ENCODE peak calls at places on chromosomes 12 and 14, in eight cellular contexts. E is ovary; T is NCI-H1105; V is CD8-positive, alpha-beta T cell; K is NCI-H1694 treated with DMSO at 0.1 percent for 48 hours; H is dermis blood vessel endothelial cell; Z is AG10803; D is GM04504. P is an unnamed sample.

GRCh38 chr12:41142376-41142775 is 45.7 kb upstream of the PDZRN4 start:
- DNase-seq in E (no peak), V (no peak), H (no peak), Z (no peak), T (peak; percentile 16), D (no peak), K (no peak), P (no peak)

GRCh38 chr14:75138492-75138891 is 11.6 kb upstream of the NEK9 start:
- DNase-seq in V (no peak), H (no peak), T (no peak), D (no peak), E (no peak), Z (no peak), K (no peak), P (peak; percentile 44)

GRCh38 chr12:5188413-5188930 is 144.8 kb downstream of the KCNA5 start:
- DNase-seq in Z (peak; percentile 36), T (no peak), V (no peak), E (no peak), D (no peak), K (no peak), H (no peak), P (no peak)

GRCh38 chr12:107845226-107845979 is 70.9 kb downstream of the ASCL4 start:
- DNase-seq in K (no peak), T (no peak), V (no peak), Z (no peak), E (no peak), D (no peak), H (no peak), P (no peak)

GRCh38 chr12:51721281-51721940 is 127.1 kb downstream of the FIGNL2 start:
- DNase-seq in D (no peak), K (no peak), E (peak; percentile 57), H (peak; percentile 25), Z (no peak), V (peak; percentile 2), T (no peak), P (no peak)

GRCh38 chr14:81455344-81455743 is 55.2 kb upstream of the STON2 start:
- DNase-seq in H (no peak), E (no peak), D (no peak), Z (peak; percentile 16), V (no peak), K (no peak), T (no peak), P (no peak)

GRCh38 chr12:52399756-52400155 is 6.4 kb downstream of the KRT82 start:
- DNase-seq in T (no peak), K (no peak), D (no peak), H (no peak), Z (no peak), V (no peak), E (no peak), P (no peak)

GRCh38 chr14:65791551-65791981 is 379.0 kb downstream of the FUT8 start:
- DNase-seq in V (no peak), Z (peak; percentile 71), E (no peak), T (no peak), D (no peak), K (no peak), H (peak; percentile 1), P (peak; percentile 3)

GRCh38 chr12:60197589-60197988 is 601.8 kb downstream of the SLC16A7 start:
- DNase-seq in H (peak; percentile 8), T (no peak), E (no peak), D (no peak), V (no peak), K (no peak), Z (peak; percentile 55), P (no peak)

GRCh38 chr14:56745091-56745490 is 65.2 kb downstream of the OTX2 start:
- DNase-seq in D (no peak), H (no peak), Z (no peak), V (no peak), K (no peak), E (no peak), T (no peak), P (no peak)

GRCh38 chr14:51704465-51705050 is 52.8 kb downstream of the FRMD6 start:
- DNase-seq in K (no peak), V (no peak), D (no peak), E (no peak), Z (no peak), H (peak; percentile 37), T (no peak), P (no peak)

GRCh38 chr14:28635387-28635786 is 131.2 kb upstream of the FOXG1 start:
- DNase-seq in E (no peak), H (peak; percentile 39), T (no peak), D (peak; percentile 3), V (no peak), Z (peak; percentile 20), K (peak; percentile 35), P (peak; percentile 1)